ENCODE peak calls at places on chromosomes 6 and 20, in eight cellular contexts. D is mammary epithelial cell, M is fibroblast of lung, U is Panc1, A is hepatocyte, V is cardiac muscle cell, R is astrocyte, Y is tibial nerve. H is an unnamed sample.
A peak's percentile ranks its signal among the peaks of the same experiment; 100 is the strongest.

GRCh38 chr6:26133730-26134129 is 46.5 kb downstream of the HFE start:
- DNase-seq in D (no peak), M (no peak), U (no peak), A (no peak), V (no peak), R (no peak), Y (no peak), H (no peak)

GRCh38 chr6:11653028-11653583 is 115.6 kb downstream of the TMEM170B start:
- DNase-seq in D (peak; percentile 60), M (peak; percentile 95), U (no peak), A (peak; percentile 64), V (peak; percentile 54), R (peak; percentile 93), Y (no peak), H (peak; percentile 42)

GRCh38 chr6:29759457-29759856 is 36.2 kb downstream of the HLA-F start:
- DNase-seq in D (no peak), M (no peak), U (no peak), A (no peak), V (no peak), R (no peak), Y (no peak), H (no peak)

GRCh38 chr6:136657629-136658028 is 107.4 kb upstream of the MAP7 start:
- DNase-seq in D (no peak), M (peak; percentile 56), U (no peak), A (peak; percentile 38), V (no peak), R (peak; percentile 30), Y (no peak), H (no peak)

GRCh38 chr6:167141667-167142432 is 15.9 kb downstream of the GPR31 start:
- DNase-seq in D (peak; percentile 20), M (no peak), U (peak; percentile 30), A (peak; percentile 81), V (peak; percentile 70), R (no peak), Y (peak; percentile 14), H (peak; percentile 76)

GRCh38 chr6:169224185-169224695 is 29.4 kb downstream of the THBS2 start:
- DNase-seq in D (peak; percentile 89), M (peak; percentile 91), U (no peak), A (no peak), V (no peak), R (peak; percentile 87), Y (no peak), H (no peak)

GRCh38 chr20:51594206-51594998 is 51.9 kb upstream of the NFATC2 start:
- DNase-seq in D (no peak), M (no peak), U (no peak), A (no peak), V (no peak), R (no peak), Y (peak; percentile 51), H (no peak)

GRCh38 chr6:4291453-4292403 is 156.4 kb upstream of the ECI2 start:
- DNase-seq in D (no peak), M (peak; percentile 73), U (no peak), A (peak; percentile 26), V (no peak), R (peak; percentile 61), Y (no peak), H (peak; percentile 12)

GRCh38 chr6:137767465-137767864 is 99.6 kb upstream of the TNFAIP3 start:
- DNase-seq in D (no peak), M (no peak), U (no peak), A (no peak), V (no peak), R (no peak), Y (no peak), H (no peak)

GRCh38 chr6:10613693-10614092 is 80.7 kb downstream of the C6orf52 start:
- DNase-seq in D (no peak), M (no peak), U (no peak), A (no peak), V (no peak), R (no peak), Y (no peak), H (no peak)

GRCh38 chr6:44154067-44154466 is 4.6 kb upstream of the CAPN11 start:
- DNase-seq in D (no peak), M (no peak), U (no peak), A (no peak), V (no peak), R (no peak), Y (no peak), H (no peak)

GRCh38 chr6:17086469-17086868 is 15.4 kb upstream of the STMND1 start:
- DNase-seq in D (peak; percentile 59), M (peak; percentile 67), U (peak; percentile 57), A (peak; percentile 89), V (peak; percentile 80), R (peak; percentile 49), Y (peak; percentile 69), H (peak; percentile 66)

GRCh38 chr6:107115695-107116327 is 496 bp upstream of the BEND3 start:
- DNase-seq in D (peak; percentile 27), M (no peak), U (no peak), A (peak; percentile 73), V (peak; percentile 86), R (no peak), Y (no peak), H (peak; percentile 77)

DNA sequence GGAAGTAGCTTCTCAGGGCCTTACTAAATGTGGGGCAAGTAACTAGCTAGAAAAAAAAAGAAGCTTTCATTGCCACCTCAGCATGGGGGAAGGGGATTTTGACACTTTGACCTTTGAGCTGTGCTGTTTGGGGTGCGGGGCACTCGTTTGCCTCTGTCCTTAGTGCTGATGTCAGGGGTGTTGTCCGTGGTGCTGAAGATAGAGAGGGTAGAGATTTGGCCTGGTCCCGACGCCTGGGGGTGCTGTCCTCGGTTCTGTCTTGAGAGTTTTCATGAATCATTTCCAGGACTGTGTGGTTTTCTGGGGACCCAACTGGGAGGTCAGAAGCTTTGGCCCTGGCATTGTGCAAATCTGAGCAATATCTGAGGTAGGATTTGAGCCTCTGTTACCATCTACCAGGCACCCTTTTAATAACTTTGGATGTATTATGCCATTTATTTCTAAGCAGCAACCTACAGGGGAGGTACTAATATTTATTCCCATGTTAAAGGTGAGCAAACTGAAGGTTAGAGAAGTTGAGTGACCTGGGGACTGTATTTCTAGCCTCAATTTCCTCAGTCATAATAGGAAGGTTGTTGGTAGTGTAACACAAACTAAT is 78.0 kb downstream of the DLGAP4 start:
- DNase-seq in D (peak; percentile 30), M (peak; percentile 21), U (no peak), A (peak; percentile 68), V (peak; percentile 83), R (peak; percentile 9), Y (no peak), H (peak; percentile 60)
- TF ChIP-seq CTCF in D (peak; percentile 26), M (peak; percentile 11), U (no peak), A (peak; percentile 4), V (peak; percentile 33), R (peak; percentile 21), Y (no peak), H (no peak)

DNA sequence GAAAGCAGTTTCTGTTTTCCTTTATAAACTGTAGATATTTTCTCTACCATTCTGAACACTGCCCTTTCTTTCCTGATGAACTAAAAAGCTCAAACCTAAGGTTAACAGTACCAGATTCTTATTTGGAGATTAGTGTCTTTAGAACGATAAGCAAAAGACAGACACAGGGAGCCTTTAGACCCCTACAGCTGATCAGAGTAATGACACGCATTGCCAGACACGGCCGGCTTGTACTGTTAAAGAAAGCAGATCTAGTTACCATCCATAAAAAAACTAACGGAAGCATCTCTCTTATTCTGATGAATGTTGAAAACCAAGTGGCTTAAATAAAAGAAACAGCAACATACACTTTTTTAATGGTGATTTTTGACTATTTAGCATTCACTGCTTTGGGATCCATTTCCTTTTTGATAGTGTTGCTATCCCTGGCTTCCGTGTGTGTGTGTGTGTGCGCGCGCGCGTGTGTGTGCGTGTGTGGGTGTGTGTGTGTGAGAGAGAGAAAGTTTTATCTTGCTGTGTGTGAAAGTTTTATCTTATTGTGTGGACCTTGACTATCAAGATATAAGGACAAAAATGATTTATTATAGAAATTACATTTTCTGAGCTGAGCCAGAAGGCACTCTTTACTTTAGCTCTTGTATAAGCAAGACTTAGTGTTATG is 95.6 kb upstream of the SLC35B3 start:
- DNase-seq in D (peak; percentile 37), M (no peak), U (no peak), A (no peak), V (peak; percentile 4), R (no peak), Y (no peak), H (no peak)
- TF ChIP-seq CTCF in D (peak; percentile 35), M (no peak), U (no peak), A (no peak), V (no peak), R (no peak), Y (no peak), H (no peak)

GRCh38 chr20:54459279-54459678 is 16.1 kb upstream of the DOK5 start:
- DNase-seq in D (no peak), M (no peak), U (no peak), A (no peak), V (no peak), R (no peak), Y (no peak), H (no peak)

GRCh38 chr20:54456423-54456822 is 19.0 kb upstream of the DOK5 start:
- DNase-seq in D (no peak), M (no peak), U (no peak), A (no peak), V (no peak), R (no peak), Y (no peak), H (no peak)

GRCh38 chr20:54458219-54458618 is 17.2 kb upstream of the DOK5 start:
- DNase-seq in D (no peak), M (no peak), U (no peak), A (no peak), V (no peak), R (no peak), Y (no peak), H (no peak)

GRCh38 chr20:54454982-54455381 is 20.4 kb upstream of the DOK5 start:
- DNase-seq in D (no peak), M (no peak), U (no peak), A (no peak), V (no peak), R (no peak), Y (no peak), H (no peak)

GRCh38 chr20:54456972-54457371 is 18.4 kb upstream of the DOK5 start:
- DNase-seq in D (no peak), M (no peak), U (no peak), A (no peak), V (no peak), R (no peak), Y (no peak), H (no peak)
- TF ChIP-seq CTCF in D (no peak), M (no peak), U (peak; percentile 24), A (no peak), V (peak; percentile 42), R (no peak), Y (no peak), H (no peak)

GRCh38 chr20:36477475-36477874 is 63.8 kb upstream of the MYL9 start:
- DNase-seq in D (no peak), M (no peak), U (no peak), A (no peak), V (no peak), R (no peak), Y (no peak), H (no peak)

GRCh38 chr20:36480456-36481048 is 60.8 kb upstream of the MYL9 start:
- DNase-seq in D (no peak), M (no peak), U (no peak), A (no peak), V (no peak), R (no peak), Y (no peak), H (no peak)

GRCh38 chr20:36479938-36480337 is 61.4 kb upstream of the MYL9 start:
- DNase-seq in D (no peak), M (no peak), U (no peak), A (no peak), V (no peak), R (no peak), Y (no peak), H (no peak)

GRCh38 chr20:36481380-36482043 is 59.8 kb upstream of the MYL9 start:
- DNase-seq in D (no peak), M (no peak), U (no peak), A (no peak), V (no peak), R (no peak), Y (no peak), H (no peak)

GRCh38 chr20:36478137-36478905 is 63.0 kb upstream of the MYL9 start:
- DNase-seq in D (no peak), M (no peak), U (no peak), A (no peak), V (no peak), R (no peak), Y (no peak), H (no peak)
- TF ChIP-seq CTCF in D (no peak), M (no peak), U (no peak), A (no peak), V (no peak), R (no peak), Y (no peak), H (no peak)